ENCODE peak calls at places on chromosomes 7 and 10, in seven cellular contexts. One of them, this sample, is unnamed.

GRCh38 chr7:116249969-116250553 is 39.7 kb downstream of the TES start:
- DNase-seq in EH: peak; percentile 65
- DNase-seq in NCI-H82: peak; percentile 38
- DNase-seq in CD8-positive, alpha-beta memory T cell: no peak
- DNase-seq in hepatocyte: peak; percentile 17
- DNase-seq in stimulated activated CD4-positive, alpha-beta T cell treated with anti-CD3 and anti-CD28 coated beads, TNF-alpha, amount 100 ng/mL, for 24 hours: no peak
- DNase-seq in HepG2: peak; percentile 57
- DNase-seq in this sample: no peak

GRCh38 chr10:24435374-24435773 is 226.4 kb downstream of the KIAA1217 start:
- DNase-seq in EH: peak; percentile 92
- DNase-seq in NCI-H82: no peak
- DNase-seq in CD8-positive, alpha-beta memory T cell: no peak
- DNase-seq in hepatocyte: no peak
- DNase-seq in stimulated activated CD4-positive, alpha-beta T cell treated with anti-CD3 and anti-CD28 coated beads, TNF-alpha, amount 100 ng/mL, for 24 hours: no peak
- DNase-seq in HepG2: no peak
- DNase-seq in this sample: no peak

GRCh38 chr10:88270871-88271713 is 312.0 kb downstream of the RNLS start:
- DNase-seq in EH: peak; percentile 84
- DNase-seq in NCI-H82: no peak
- DNase-seq in CD8-positive, alpha-beta memory T cell: peak; percentile 55
- DNase-seq in hepatocyte: no peak
- DNase-seq in stimulated activated CD4-positive, alpha-beta T cell treated with anti-CD3 and anti-CD28 coated beads, TNF-alpha, amount 100 ng/mL, for 24 hours: peak; percentile 48
- DNase-seq in HepG2: no peak
- DNase-seq in this sample: no peak

GRCh38 chr7:124033093-124033806 is 383 bp upstream of the TMEM229A start:
- DNase-seq in EH: no peak
- DNase-seq in NCI-H82: peak; percentile 63
- DNase-seq in CD8-positive, alpha-beta memory T cell: no peak
- DNase-seq in hepatocyte: peak; percentile 37
- DNase-seq in stimulated activated CD4-positive, alpha-beta T cell treated with anti-CD3 and anti-CD28 coated beads, TNF-alpha, amount 100 ng/mL, for 24 hours: no peak
- DNase-seq in HepG2: no peak
- DNase-seq in this sample: peak; percentile 53

GRCh38 chr7:47456210-47456955 is 125.5 kb downstream of the TNS3 start:
- DNase-seq in EH: no peak
- DNase-seq in NCI-H82: no peak
- DNase-seq in CD8-positive, alpha-beta memory T cell: no peak
- DNase-seq in hepatocyte: no peak
- DNase-seq in stimulated activated CD4-positive, alpha-beta T cell treated with anti-CD3 and anti-CD28 coated beads, TNF-alpha, amount 100 ng/mL, for 24 hours: no peak
- DNase-seq in HepG2: no peak
- DNase-seq in this sample: no peak

GRCh38 chr7:44284881-44285541 is 40.4 kb downstream of the CAMK2B start:
- DNase-seq in EH: no peak
- DNase-seq in NCI-H82: no peak
- DNase-seq in CD8-positive, alpha-beta memory T cell: peak; percentile 30
- DNase-seq in hepatocyte: no peak
- DNase-seq in stimulated activated CD4-positive, alpha-beta T cell treated with anti-CD3 and anti-CD28 coated beads, TNF-alpha, amount 100 ng/mL, for 24 hours: no peak
- DNase-seq in HepG2: no peak
- DNase-seq in this sample: peak; percentile 20

GRCh38 chr10:113656896-113657295 is 6.9 kb downstream of the NRAP start:
- DNase-seq in EH: no peak
- DNase-seq in NCI-H82: no peak
- DNase-seq in CD8-positive, alpha-beta memory T cell: no peak
- DNase-seq in hepatocyte: no peak
- DNase-seq in stimulated activated CD4-positive, alpha-beta T cell treated with anti-CD3 and anti-CD28 coated beads, TNF-alpha, amount 100 ng/mL, for 24 hours: no peak
- DNase-seq in HepG2: no peak
- DNase-seq in this sample: no peak

GRCh38 chr10:49484501-49485230 is 54.3 kb downstream of the ERCC6 start:
- DNase-seq in EH: peak; percentile 79
- DNase-seq in NCI-H82: no peak
- DNase-seq in CD8-positive, alpha-beta memory T cell: no peak
- DNase-seq in hepatocyte: no peak
- DNase-seq in stimulated activated CD4-positive, alpha-beta T cell treated with anti-CD3 and anti-CD28 coated beads, TNF-alpha, amount 100 ng/mL, for 24 hours: no peak
- DNase-seq in HepG2: no peak
- DNase-seq in this sample: no peak

GRCh38 chr7:87345962-87346371 is 503 bp downstream of the CROT start:
- DNase-seq in EH: no peak
- DNase-seq in NCI-H82: no peak
- DNase-seq in CD8-positive, alpha-beta memory T cell: no peak
- DNase-seq in hepatocyte: peak; percentile 9
- DNase-seq in stimulated activated CD4-positive, alpha-beta T cell treated with anti-CD3 and anti-CD28 coated beads, TNF-alpha, amount 100 ng/mL, for 24 hours: no peak
- DNase-seq in HepG2: no peak
- DNase-seq in this sample: no peak

GRCh38 chr10:32437334-32437733 is 8.6 kb upstream of the CCDC7 start:
- DNase-seq in EH: peak; percentile 33
- DNase-seq in NCI-H82: no peak
- DNase-seq in CD8-positive, alpha-beta memory T cell: no peak
- DNase-seq in hepatocyte: no peak
- DNase-seq in stimulated activated CD4-positive, alpha-beta T cell treated with anti-CD3 and anti-CD28 coated beads, TNF-alpha, amount 100 ng/mL, for 24 hours: no peak
- DNase-seq in HepG2: no peak
- DNase-seq in this sample: no peak

GRCh38 chr7:10225265-10225664 is 748.4 kb upstream of the PHF14 start:
- DNase-seq in EH: no peak
- DNase-seq in NCI-H82: no peak
- DNase-seq in CD8-positive, alpha-beta memory T cell: no peak
- DNase-seq in hepatocyte: no peak
- DNase-seq in stimulated activated CD4-positive, alpha-beta T cell treated with anti-CD3 and anti-CD28 coated beads, TNF-alpha, amount 100 ng/mL, for 24 hours: no peak
- DNase-seq in HepG2: no peak
- DNase-seq in this sample: no peak

GRCh38 chr10:44064987-44065787 is 319.7 kb downstream of the CXCL12 start:
- DNase-seq in EH: no peak
- DNase-seq in NCI-H82: no peak
- DNase-seq in CD8-positive, alpha-beta memory T cell: no peak
- DNase-seq in hepatocyte: no peak
- DNase-seq in stimulated activated CD4-positive, alpha-beta T cell treated with anti-CD3 and anti-CD28 coated beads, TNF-alpha, amount 100 ng/mL, for 24 hours: no peak
- DNase-seq in HepG2: no peak
- DNase-seq in this sample: no peak

GRCh38 chr10:11663763-11664555 is 52.5 kb upstream of the USP6NL start:
- DNase-seq in EH: no peak
- DNase-seq in NCI-H82: no peak
- DNase-seq in CD8-positive, alpha-beta memory T cell: no peak
- DNase-seq in hepatocyte: no peak
- DNase-seq in stimulated activated CD4-positive, alpha-beta T cell treated with anti-CD3 and anti-CD28 coated beads, TNF-alpha, amount 100 ng/mL, for 24 hours: no peak
- DNase-seq in HepG2: no peak
- DNase-seq in this sample: no peak

GRCh38 chr7:46432666-46433065 is 511.6 kb upstream of the IGFBP3 start:
- DNase-seq in EH: peak; percentile 87
- DNase-seq in NCI-H82: no peak
- DNase-seq in CD8-positive, alpha-beta memory T cell: no peak
- DNase-seq in hepatocyte: peak; percentile 13
- DNase-seq in stimulated activated CD4-positive, alpha-beta T cell treated with anti-CD3 and anti-CD28 coated beads, TNF-alpha, amount 100 ng/mL, for 24 hours: no peak
- DNase-seq in HepG2: no peak
- DNase-seq in this sample: no peak

GRCh38 chr7:129779602-129780256 is 168.2 kb downstream of the NRF1 start:
- DNase-seq in EH: no peak
- DNase-seq in NCI-H82: peak; percentile 74
- DNase-seq in CD8-positive, alpha-beta memory T cell: no peak
- DNase-seq in hepatocyte: peak; percentile 82
- DNase-seq in stimulated activated CD4-positive, alpha-beta T cell treated with anti-CD3 and anti-CD28 coated beads, TNF-alpha, amount 100 ng/mL, for 24 hours: peak; percentile 47
- DNase-seq in HepG2: peak; percentile 61
- DNase-seq in this sample: no peak

GRCh38 chr7:100559127-100559526 is 14.6 kb downstream of the SAP25 start:
- DNase-seq in EH: no peak
- DNase-seq in NCI-H82: no peak
- DNase-seq in CD8-positive, alpha-beta memory T cell: no peak
- DNase-seq in hepatocyte: no peak
- DNase-seq in stimulated activated CD4-positive, alpha-beta T cell treated with anti-CD3 and anti-CD28 coated beads, TNF-alpha, amount 100 ng/mL, for 24 hours: no peak
- DNase-seq in HepG2: no peak
- DNase-seq in this sample: no peak